ENCODE peak calls at places on chromosomes 5 and 9, in five cellular contexts. One of them, this sample, is unnamed.

GRCh38 chr9:131965841-131966240 is 113.8 kb downstream of the MED27 start:
- DNase-seq in WERI-Rb-1: no peak
- DNase-seq in CD8-positive, alpha-beta T cell: no peak
- DNase-seq in H9: peak; percentile 67
- DNase-seq in right lobe of liver: no peak
- DNase-seq in this sample: no peak

GRCh38 chr5:150295741-150296486 is 6.3 kb upstream of the CAMK2A start:
- DNase-seq in WERI-Rb-1: no peak
- DNase-seq in CD8-positive, alpha-beta T cell: no peak
- DNase-seq in H9: no peak
- DNase-seq in right lobe of liver: peak; percentile 37
- DNase-seq in this sample: peak; percentile 75

GRCh38 chr5:148290271-148291195 is 21.7 kb upstream of the SPINK7 start:
- DNase-seq in WERI-Rb-1: no peak
- DNase-seq in CD8-positive, alpha-beta T cell: no peak
- DNase-seq in H9: peak; percentile 53
- DNase-seq in right lobe of liver: no peak
- DNase-seq in this sample: no peak

GRCh38 chr5:54529565-54529964 is 12.0 kb downstream of the SNX18 start:
- DNase-seq in WERI-Rb-1: no peak
- DNase-seq in CD8-positive, alpha-beta T cell: no peak
- DNase-seq in H9: no peak
- DNase-seq in right lobe of liver: no peak
- DNase-seq in this sample: no peak

GRCh38 chr5:1015545-1015944 is 6.9 kb downstream of the NKD2 start:
- DNase-seq in WERI-Rb-1: no peak
- DNase-seq in CD8-positive, alpha-beta T cell: no peak
- DNase-seq in H9: no peak
- DNase-seq in right lobe of liver: no peak
- DNase-seq in this sample: peak; percentile 64

GRCh38 chr5:75130818-75131349 is 78.5 kb upstream of the GCNT4 start:
- DNase-seq in WERI-Rb-1: no peak
- DNase-seq in CD8-positive, alpha-beta T cell: no peak
- DNase-seq in H9: no peak
- DNase-seq in right lobe of liver: peak; percentile 50
- DNase-seq in this sample: peak; percentile 73

GRCh38 chr9:93673844-93674334 is 97.5 kb downstream of the PHF2 start:
- DNase-seq in WERI-Rb-1: peak; percentile 6
- DNase-seq in CD8-positive, alpha-beta T cell: no peak
- DNase-seq in H9: peak; percentile 20
- DNase-seq in right lobe of liver: peak; percentile 31
- DNase-seq in this sample: peak; percentile 69

GRCh38 chr5:29588276-29588675 is 1605.2 kb upstream of the CDH6 start:
- DNase-seq in WERI-Rb-1: no peak
- DNase-seq in CD8-positive, alpha-beta T cell: no peak
- DNase-seq in H9: no peak
- DNase-seq in right lobe of liver: no peak
- DNase-seq in this sample: no peak

GRCh38 chr5:142719836-142720330 is 34.0 kb upstream of the FGF1 start:
- DNase-seq in WERI-Rb-1: no peak
- DNase-seq in CD8-positive, alpha-beta T cell: no peak
- DNase-seq in H9: no peak
- DNase-seq in right lobe of liver: no peak
- DNase-seq in this sample: no peak

GRCh38 chr5:133203317-133204305 is 151.8 kb downstream of the HSPA4 start:
- DNase-seq in WERI-Rb-1: no peak
- DNase-seq in CD8-positive, alpha-beta T cell: no peak
- DNase-seq in H9: no peak
- DNase-seq in right lobe of liver: no peak
- DNase-seq in this sample: no peak

GRCh38 chr5:139458580-139459407 is 3.7 kb downstream of the ECSCR start:
- DNase-seq in WERI-Rb-1: no peak
- DNase-seq in CD8-positive, alpha-beta T cell: peak; percentile 70
- DNase-seq in H9: no peak
- DNase-seq in right lobe of liver: no peak
- DNase-seq in this sample: no peak

GRCh38 chr5:146082798-146083197 is 22.6 kb downstream of the PLAC8L1 start:
- DNase-seq in WERI-Rb-1: no peak
- DNase-seq in CD8-positive, alpha-beta T cell: no peak
- DNase-seq in H9: no peak
- DNase-seq in right lobe of liver: no peak
- DNase-seq in this sample: no peak

GRCh38 chr5:124906339-124907097 is 160.1 kb upstream of the ZNF608 start:
- DNase-seq in WERI-Rb-1: peak; percentile 23
- DNase-seq in CD8-positive, alpha-beta T cell: no peak
- DNase-seq in H9: no peak
- DNase-seq in right lobe of liver: no peak
- DNase-seq in this sample: no peak

GRCh38 chr5:76419597-76419996 is 16.5 kb downstream of the IQGAP2 start:
- DNase-seq in WERI-Rb-1: no peak
- DNase-seq in CD8-positive, alpha-beta T cell: no peak
- DNase-seq in H9: no peak
- DNase-seq in right lobe of liver: no peak
- DNase-seq in this sample: no peak
- TF ChIP-seq CTCF in WERI-Rb-1: no peak
- TF ChIP-seq CTCF in CD8-positive, alpha-beta T cell: no peak
- TF ChIP-seq CTCF in H9: no peak
- TF ChIP-seq CTCF in right lobe of liver: no peak
- TF ChIP-seq CTCF in this sample: no peak

GRCh38 chr5:4142842-4143241 is 547.2 kb downstream of the IRX1 start:
- DNase-seq in WERI-Rb-1: no peak
- DNase-seq in CD8-positive, alpha-beta T cell: no peak
- DNase-seq in H9: peak; percentile 40
- DNase-seq in right lobe of liver: no peak
- DNase-seq in this sample: no peak
- TF ChIP-seq CTCF in WERI-Rb-1: peak; percentile 63
- TF ChIP-seq CTCF in CD8-positive, alpha-beta T cell: no peak
- TF ChIP-seq CTCF in H9: peak; percentile 56
- TF ChIP-seq CTCF in right lobe of liver: no peak
- TF ChIP-seq CTCF in this sample: no peak

DNA sequence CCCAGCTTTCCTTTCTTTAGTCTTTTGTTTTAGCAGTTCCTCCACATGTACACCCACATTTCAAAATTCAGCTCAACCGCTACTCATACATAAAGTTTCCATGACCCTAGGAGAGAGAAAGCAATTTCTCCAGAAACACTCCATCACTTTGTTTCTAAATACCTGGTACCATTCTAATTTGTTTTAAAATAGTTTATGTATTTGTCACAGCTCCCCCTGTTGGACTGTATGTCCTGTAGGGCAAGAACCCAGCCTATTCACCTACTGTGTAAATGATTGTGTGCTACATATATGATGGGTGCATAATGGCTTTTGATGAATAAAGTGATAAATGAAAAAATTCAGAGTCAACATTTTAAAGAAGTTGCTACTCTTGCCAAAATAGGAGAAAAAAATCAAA is 139.1 kb downstream of the COX7C start:
- DNase-seq in WERI-Rb-1: no peak
- DNase-seq in CD8-positive, alpha-beta T cell: no peak
- DNase-seq in H9: no peak
- DNase-seq in right lobe of liver: no peak
- DNase-seq in this sample: no peak
- TF ChIP-seq CTCF in WERI-Rb-1: no peak
- TF ChIP-seq CTCF in CD8-positive, alpha-beta T cell: no peak
- TF ChIP-seq CTCF in H9: peak; percentile 55
- TF ChIP-seq CTCF in right lobe of liver: no peak
- TF ChIP-seq CTCF in this sample: no peak

GRCh38 chr5:76485511-76485910 is 82.4 kb downstream of the IQGAP2 start:
- DNase-seq in WERI-Rb-1: no peak
- DNase-seq in CD8-positive, alpha-beta T cell: no peak
- DNase-seq in H9: no peak
- DNase-seq in right lobe of liver: no peak
- DNase-seq in this sample: no peak

GRCh38 chr5:76487784-76488183 is 84.7 kb downstream of the IQGAP2 start:
- DNase-seq in WERI-Rb-1: peak; percentile 22
- DNase-seq in CD8-positive, alpha-beta T cell: no peak
- DNase-seq in H9: no peak
- DNase-seq in right lobe of liver: no peak
- DNase-seq in this sample: no peak

GRCh38 chr5:76482961-76483360 is 79.9 kb downstream of the IQGAP2 start:
- DNase-seq in WERI-Rb-1: no peak
- DNase-seq in CD8-positive, alpha-beta T cell: no peak
- DNase-seq in H9: no peak
- DNase-seq in right lobe of liver: no peak
- DNase-seq in this sample: no peak

GRCh38 chr5:76479973-76480667 is 77.0 kb downstream of the IQGAP2 start:
- DNase-seq in WERI-Rb-1: no peak
- DNase-seq in CD8-positive, alpha-beta T cell: no peak
- DNase-seq in H9: no peak
- DNase-seq in right lobe of liver: no peak
- DNase-seq in this sample: no peak

GRCh38 chr5:76483433-76483832 is 80.3 kb downstream of the IQGAP2 start:
- DNase-seq in WERI-Rb-1: no peak
- DNase-seq in CD8-positive, alpha-beta T cell: no peak
- DNase-seq in H9: peak; percentile 66
- DNase-seq in right lobe of liver: no peak
- DNase-seq in this sample: no peak
- TF ChIP-seq CTCF in WERI-Rb-1: peak; percentile 34
- TF ChIP-seq CTCF in CD8-positive, alpha-beta T cell: no peak
- TF ChIP-seq CTCF in H9: peak; percentile 46
- TF ChIP-seq CTCF in right lobe of liver: no peak
- TF ChIP-seq CTCF in this sample: no peak

DNA sequence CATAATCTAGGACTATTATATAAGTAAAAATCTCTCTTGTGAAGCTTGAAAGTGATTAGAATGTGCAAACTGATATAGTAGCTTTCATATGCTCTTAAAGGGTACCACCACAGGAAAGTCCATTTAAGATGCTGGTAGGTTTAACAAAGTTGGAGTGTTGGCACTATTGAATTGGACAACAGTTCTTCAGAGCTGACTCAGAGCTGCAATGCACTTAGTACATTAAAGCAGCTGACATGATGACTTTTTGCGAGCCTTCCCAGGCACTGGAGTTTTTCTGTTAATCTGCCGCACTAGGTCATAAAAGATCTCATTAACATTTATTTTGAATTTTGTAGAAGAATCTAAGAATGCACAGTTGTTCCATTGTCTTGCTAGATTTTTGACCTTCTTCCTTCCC is 243.8 kb downstream of the ADAMTSL1 start:
- DNase-seq in WERI-Rb-1: no peak
- DNase-seq in CD8-positive, alpha-beta T cell: no peak
- DNase-seq in H9: no peak
- DNase-seq in right lobe of liver: no peak
- DNase-seq in this sample: no peak
- TF ChIP-seq CTCF in WERI-Rb-1: no peak
- TF ChIP-seq CTCF in CD8-positive, alpha-beta T cell: no peak
- TF ChIP-seq CTCF in H9: no peak
- TF ChIP-seq CTCF in right lobe of liver: no peak
- TF ChIP-seq CTCF in this sample: no peak

DNA sequence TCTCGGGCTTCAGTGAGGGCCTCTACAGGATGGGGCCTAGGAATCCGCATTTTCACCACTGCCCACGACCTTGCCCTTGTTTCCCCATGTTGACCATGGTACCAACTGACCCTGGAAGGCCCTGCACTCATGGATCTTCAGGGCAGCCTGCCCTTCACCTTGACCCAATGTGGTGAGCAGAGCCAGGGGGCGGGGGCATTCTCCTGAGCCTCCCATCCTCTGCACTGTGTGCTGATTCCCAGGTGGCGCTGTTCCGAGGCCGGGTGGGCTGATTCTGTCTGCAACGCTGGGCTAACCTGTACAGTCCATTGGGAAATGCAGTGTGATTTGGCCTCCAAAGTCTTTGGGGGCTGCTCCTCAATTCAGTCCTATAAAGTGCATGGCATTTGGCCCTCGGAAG is 68.7 kb downstream of the SHB start:
- DNase-seq in WERI-Rb-1: no peak
- DNase-seq in CD8-positive, alpha-beta T cell: no peak
- DNase-seq in H9: peak; percentile 59
- DNase-seq in right lobe of liver: no peak
- DNase-seq in this sample: peak; percentile 67
- TF ChIP-seq CTCF in WERI-Rb-1: peak; percentile 50
- TF ChIP-seq CTCF in CD8-positive, alpha-beta T cell: no peak
- TF ChIP-seq CTCF in H9: peak; percentile 57
- TF ChIP-seq CTCF in right lobe of liver: no peak
- TF ChIP-seq CTCF in this sample: no peak

GRCh38 chr9:134373953-134374300 is 47.7 kb downstream of the RXRA start:
- DNase-seq in WERI-Rb-1: no peak
- DNase-seq in CD8-positive, alpha-beta T cell: no peak
- DNase-seq in H9: no peak
- DNase-seq in right lobe of liver: no peak
- DNase-seq in this sample: no peak

GRCh38 chr9:134372621-134373267 is 46.5 kb downstream of the RXRA start:
- DNase-seq in WERI-Rb-1: no peak
- DNase-seq in CD8-positive, alpha-beta T cell: no peak
- DNase-seq in H9: no peak
- DNase-seq in right lobe of liver: peak; percentile 84
- DNase-seq in this sample: no peak

GRCh38 chr9:134374301-134375010 is 48.2 kb downstream of the RXRA start:
- DNase-seq in WERI-Rb-1: no peak
- DNase-seq in CD8-positive, alpha-beta T cell: no peak
- DNase-seq in H9: no peak
- DNase-seq in right lobe of liver: peak; percentile 84
- DNase-seq in this sample: no peak

GRCh38 chr9:134371731-134372130 is 45.5 kb downstream of the RXRA start:
- DNase-seq in WERI-Rb-1: no peak
- DNase-seq in CD8-positive, alpha-beta T cell: no peak
- DNase-seq in H9: no peak
- DNase-seq in right lobe of liver: peak; percentile 94
- DNase-seq in this sample: no peak

DNA sequence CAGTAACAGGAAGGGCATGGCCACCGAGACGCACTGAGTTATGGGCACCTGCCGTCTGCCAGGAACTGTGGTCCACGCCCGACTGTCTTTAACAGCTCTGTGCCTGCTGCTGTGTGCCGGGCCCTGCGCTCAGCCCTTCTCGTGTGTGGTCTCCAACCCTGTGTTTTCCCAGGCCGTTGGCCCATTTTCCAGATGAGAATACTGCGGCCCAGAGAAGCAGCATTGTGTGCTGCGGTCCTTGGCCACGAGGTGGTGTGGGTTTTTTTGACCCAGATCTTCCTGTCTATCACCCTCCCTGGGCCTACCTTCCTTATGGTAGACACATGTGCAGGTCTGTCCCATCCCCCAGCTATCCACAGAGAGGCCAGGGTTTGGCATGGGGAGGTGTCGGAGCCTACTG is 47.0 kb downstream of the RXRA start:
- DNase-seq in WERI-Rb-1: no peak
- DNase-seq in CD8-positive, alpha-beta T cell: no peak
- DNase-seq in H9: no peak
- DNase-seq in right lobe of liver: no peak
- DNase-seq in this sample: no peak
- TF ChIP-seq CTCF in WERI-Rb-1: no peak
- TF ChIP-seq CTCF in CD8-positive, alpha-beta T cell: no peak
- TF ChIP-seq CTCF in H9: peak; percentile 24
- TF ChIP-seq CTCF in right lobe of liver: peak; percentile 6
- TF ChIP-seq CTCF in this sample: peak; percentile 26

This sample was measured in chondrocyte.